ENCODE peak calls at places on chromosomes 7 and 10, in nine cellular contexts. One of them, this sample, is unnamed. For H3K9me3, the result is how much of the 10 kb centered on the place peaks cover.

GRCh38 chr10:83212632-83213349 is 926.5 kb upstream of the GHITM start:
- DNase-seq in left ventricle myocardium inferior: no peak
- DNase-seq in testis: no peak
- DNase-seq in CD8-positive, alpha-beta memory T cell: no peak
- DNase-seq in colonic mucosa: no peak
- DNase-seq in A549: no peak
- DNase-seq in astrocyte: peak
- DNase-seq in transverse colon: no peak
- DNase-seq in prostate gland: no peak
- DNase-seq in this sample: no peak

GRCh38 chr10:78042058-78042751 is 8.5 kb downstream of the RPS24 start:
- DNase-seq in astrocyte: no peak
- DNase-seq in A549: no peak
- DNase-seq in CD8-positive, alpha-beta memory T cell: no peak
- DNase-seq in left ventricle myocardium inferior: no peak
- DNase-seq in testis: no peak
- DNase-seq in prostate gland: no peak
- DNase-seq in colonic mucosa: no peak
- DNase-seq in transverse colon: no peak
- DNase-seq in this sample: no peak

GRCh38 chr10:80535671-80536360 is 1.9 kb upstream of the SH2D4B start:
- DNase-seq in transverse colon: peak
- DNase-seq in astrocyte: no peak
- DNase-seq in prostate gland: no peak
- DNase-seq in CD8-positive, alpha-beta memory T cell: peak
- DNase-seq in A549: peak
- DNase-seq in colonic mucosa: peak
- DNase-seq in left ventricle myocardium inferior: peak
- DNase-seq in testis: peak
- DNase-seq in this sample: peak

GRCh38 chr7:111855842-111856227 is 293.5 kb upstream of the IMMP2L start:
- DNase-seq in testis: peak
- DNase-seq in left ventricle myocardium inferior: no peak
- DNase-seq in prostate gland: peak
- DNase-seq in colonic mucosa: no peak
- DNase-seq in astrocyte: peak
- DNase-seq in A549: peak
- DNase-seq in CD8-positive, alpha-beta memory T cell: no peak
- DNase-seq in transverse colon: no peak
- DNase-seq in this sample: no peak

GRCh38 chr10:132397671-132398565 is 918 bp downstream of the PWWP2B start:
- DNase-seq in prostate gland: no peak
- DNase-seq in left ventricle myocardium inferior: peak
- DNase-seq in testis: peak
- DNase-seq in astrocyte: peak
- DNase-seq in CD8-positive, alpha-beta memory T cell: peak
- DNase-seq in colonic mucosa: peak
- DNase-seq in transverse colon: peak
- DNase-seq in A549: peak
- DNase-seq in this sample: peak

GRCh38 chr7:55104123-55104522 is 85.3 kb downstream of the EGFR start:
- DNase-seq in astrocyte: no peak
- DNase-seq in prostate gland: no peak
- DNase-seq in left ventricle myocardium inferior: no peak
- DNase-seq in testis: no peak
- DNase-seq in A549: no peak
- DNase-seq in colonic mucosa: no peak
- DNase-seq in CD8-positive, alpha-beta memory T cell: no peak
- DNase-seq in transverse colon: no peak
- DNase-seq in this sample: no peak

GRCh38 chr7:80439894-80440811 is 71.7 kb downstream of the GNAT3 start:
- DNase-seq in colonic mucosa: no peak
- DNase-seq in prostate gland: no peak
- DNase-seq in A549: no peak
- DNase-seq in transverse colon: no peak
- DNase-seq in CD8-positive, alpha-beta memory T cell: no peak
- DNase-seq in left ventricle myocardium inferior: no peak
- DNase-seq in testis: no peak
- DNase-seq in astrocyte: peak
- DNase-seq in this sample: no peak

GRCh38 chr10:59508296-59508695 is 145.9 kb upstream of the FAM13C start:
- DNase-seq in astrocyte: peak
- DNase-seq in prostate gland: no peak
- DNase-seq in CD8-positive, alpha-beta memory T cell: no peak
- DNase-seq in transverse colon: peak
- DNase-seq in colonic mucosa: peak
- DNase-seq in left ventricle myocardium inferior: no peak
- DNase-seq in testis: no peak
- DNase-seq in A549: no peak
- DNase-seq in this sample: no peak

GRCh38 chr7:158052381-158053095 is 535.1 kb downstream of the PTPRN2 start:
- DNase-seq in astrocyte: no peak
- DNase-seq in prostate gland: no peak
- DNase-seq in CD8-positive, alpha-beta memory T cell: no peak
- DNase-seq in transverse colon: no peak
- DNase-seq in left ventricle myocardium inferior: no peak
- DNase-seq in A549: no peak
- DNase-seq in colonic mucosa: no peak
- DNase-seq in testis: no peak
- DNase-seq in this sample: no peak
- H3K9me3 ChIP-seq in astrocyte: under half
- H3K9me3 ChIP-seq in prostate gland: under half
- H3K9me3 ChIP-seq in CD8-positive, alpha-beta memory T cell: under half
- H3K9me3 ChIP-seq in transverse colon: under half
- H3K9me3 ChIP-seq in left ventricle myocardium inferior: under half
- H3K9me3 ChIP-seq in A549: under half
- H3K9me3 ChIP-seq in colonic mucosa: under half
- H3K9me3 ChIP-seq in testis: under half
- H3K9me3 ChIP-seq in this sample: under half

GRCh38 chr10:69090687-69091450 is 3.0 kb downstream of the SRGN start:
- DNase-seq in CD8-positive, alpha-beta memory T cell: no peak
- DNase-seq in astrocyte: no peak
- DNase-seq in left ventricle myocardium inferior: no peak
- DNase-seq in prostate gland: no peak
- DNase-seq in A549: no peak
- DNase-seq in colonic mucosa: no peak
- DNase-seq in transverse colon: no peak
- DNase-seq in testis: no peak
- DNase-seq in this sample: no peak

GRCh38 chr10:69088471-69088769 is 517 bp downstream of the SRGN start:
- DNase-seq in astrocyte: no peak
- DNase-seq in A549: no peak
- DNase-seq in transverse colon: no peak
- DNase-seq in left ventricle myocardium inferior: no peak
- DNase-seq in prostate gland: no peak
- DNase-seq in colonic mucosa: no peak
- DNase-seq in CD8-positive, alpha-beta memory T cell: peak
- DNase-seq in testis: no peak
- DNase-seq in this sample: no peak

GRCh38 chr10:69088801-69089501 is 1.0 kb downstream of the SRGN start:
- DNase-seq in prostate gland: no peak
- DNase-seq in A549: peak
- DNase-seq in transverse colon: no peak
- DNase-seq in left ventricle myocardium inferior: no peak
- DNase-seq in astrocyte: peak
- DNase-seq in CD8-positive, alpha-beta memory T cell: peak
- DNase-seq in testis: no peak
- DNase-seq in colonic mucosa: no peak
- DNase-seq in this sample: no peak

GRCh38 chr10:69087600-69088470 is at the start of gene SRGN:
- DNase-seq in colonic mucosa: peak
- DNase-seq in left ventricle myocardium inferior: peak
- DNase-seq in transverse colon: peak
- DNase-seq in astrocyte: peak
- DNase-seq in prostate gland: peak
- DNase-seq in CD8-positive, alpha-beta memory T cell: peak
- DNase-seq in testis: peak
- DNase-seq in A549: peak
- DNase-seq in this sample: peak

DNA sequence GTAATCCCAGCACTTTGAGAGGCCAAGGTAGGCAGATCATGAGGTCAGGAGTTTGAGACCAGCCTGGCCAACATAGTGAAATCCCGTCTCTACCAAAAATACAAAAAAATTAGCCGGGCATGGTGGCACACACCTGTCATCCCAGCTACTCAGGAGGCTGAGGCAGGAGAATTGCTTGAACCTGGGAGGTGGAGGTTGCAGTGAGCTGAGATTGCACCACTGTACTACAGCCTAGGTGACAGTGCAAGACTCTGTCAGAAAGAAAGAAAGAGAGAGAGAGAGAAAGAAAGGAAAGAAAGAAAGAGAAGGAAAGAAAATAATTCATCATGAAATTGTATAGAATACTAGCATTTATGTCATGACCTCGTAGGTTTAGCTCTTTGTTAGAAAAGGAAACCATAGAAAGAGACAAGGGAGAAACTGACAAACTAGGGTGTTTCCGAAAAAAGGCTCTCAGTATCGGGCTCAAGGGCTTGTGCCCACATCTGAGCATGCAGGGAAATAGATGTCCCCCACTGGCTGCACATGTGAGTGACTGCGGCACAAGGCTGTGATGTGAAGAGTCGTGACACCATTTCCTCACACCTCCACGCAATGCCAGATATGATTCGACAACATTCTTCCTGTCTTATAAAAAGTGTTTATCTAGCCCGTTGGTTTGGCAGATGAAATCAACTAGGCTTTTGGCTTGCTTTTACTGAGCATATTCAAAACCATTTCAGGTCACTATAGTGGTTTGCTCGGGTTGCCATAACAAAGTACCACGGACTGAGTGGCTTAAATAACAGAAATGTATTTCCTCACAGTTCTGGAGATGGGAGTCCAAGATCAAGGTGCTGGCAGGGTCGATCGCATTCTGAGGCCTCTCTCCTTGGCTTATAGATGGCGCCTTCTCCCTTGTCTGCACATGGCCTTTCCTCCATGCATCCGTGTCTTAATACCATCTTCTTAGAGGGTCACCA is 2.0 kb downstream of the SRGN start:
- DNase-seq in A549: no peak
- DNase-seq in left ventricle myocardium inferior: no peak
- DNase-seq in testis: no peak
- DNase-seq in colonic mucosa: peak
- DNase-seq in CD8-positive, alpha-beta memory T cell: peak
- DNase-seq in prostate gland: no peak
- DNase-seq in astrocyte: peak
- DNase-seq in transverse colon: peak
- DNase-seq in this sample: peak
- H3K27ac ChIP-seq in A549: peak
- H3K27ac ChIP-seq in left ventricle myocardium inferior: peak
- H3K27ac ChIP-seq in testis: peak
- H3K27ac ChIP-seq in colonic mucosa: peak
- H3K27ac ChIP-seq in CD8-positive, alpha-beta memory T cell: peak
- H3K27ac ChIP-seq in prostate gland: peak
- H3K27ac ChIP-seq in astrocyte: peak
- H3K27ac ChIP-seq in transverse colon: peak
- H3K27ac ChIP-seq in this sample: peak

DNA sequence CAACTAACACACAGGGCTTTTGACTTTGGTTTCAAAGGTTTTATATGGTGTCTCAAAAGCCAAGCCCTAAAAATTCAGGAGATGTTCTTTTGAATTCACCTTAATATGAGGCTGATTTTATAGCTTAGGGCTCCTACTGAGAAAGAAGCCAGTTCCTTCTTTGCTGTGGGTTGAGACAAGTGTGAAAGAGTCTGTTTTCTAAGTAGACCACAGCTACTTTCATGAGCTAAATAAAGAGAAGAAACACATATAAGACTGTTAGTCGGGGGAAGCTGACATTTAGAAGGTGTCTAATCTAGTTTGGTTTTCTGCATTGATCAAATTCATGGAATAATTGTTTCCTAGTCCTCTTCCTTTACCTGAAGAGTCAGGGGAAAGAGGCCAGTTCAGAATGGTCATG is 332.1 kb upstream of the CELF2 start:
- DNase-seq in prostate gland: no peak
- DNase-seq in colonic mucosa: no peak
- DNase-seq in astrocyte: no peak
- DNase-seq in testis: no peak
- DNase-seq in left ventricle myocardium inferior: no peak
- DNase-seq in transverse colon: no peak
- DNase-seq in CD8-positive, alpha-beta memory T cell: no peak
- DNase-seq in A549: no peak
- DNase-seq in this sample: no peak
- H3K9me3 ChIP-seq in prostate gland: under half
- H3K9me3 ChIP-seq in colonic mucosa: under half
- H3K9me3 ChIP-seq in astrocyte: under half
- H3K9me3 ChIP-seq in testis: under half
- H3K9me3 ChIP-seq in left ventricle myocardium inferior: under half
- H3K9me3 ChIP-seq in transverse colon: under half
- H3K9me3 ChIP-seq in CD8-positive, alpha-beta memory T cell: under half
- H3K9me3 ChIP-seq in A549: under half
- H3K9me3 ChIP-seq in this sample: under half

GRCh38 chr10:45398595-45398994 is 24.6 kb downstream of the ALOX5 start:
- DNase-seq in testis: no peak
- DNase-seq in transverse colon: no peak
- DNase-seq in left ventricle myocardium inferior: no peak
- DNase-seq in astrocyte: no peak
- DNase-seq in colonic mucosa: no peak
- DNase-seq in CD8-positive, alpha-beta memory T cell: no peak
- DNase-seq in A549: no peak
- DNase-seq in prostate gland: no peak
- DNase-seq in this sample: no peak
- H3K27ac ChIP-seq in testis: no peak
- H3K27ac ChIP-seq in transverse colon: no peak
- H3K27ac ChIP-seq in left ventricle myocardium inferior: no peak
- H3K27ac ChIP-seq in astrocyte: no peak
- H3K27ac ChIP-seq in colonic mucosa: no peak
- H3K27ac ChIP-seq in CD8-positive, alpha-beta memory T cell: no peak
- H3K27ac ChIP-seq in A549: no peak
- H3K27ac ChIP-seq in prostate gland: no peak
- H3K27ac ChIP-seq in this sample: no peak

This sample was measured in thyroid gland.